ENCODE peak calls at places on chromosomes 12 and 14, in six cellular contexts. A, G, R, S, J and P are unnamed samples.

GRCh38 chr14:74577247-74577947 is 34.6 kb downstream of the LTBP2 start:
- DNase-seq in A (no peak), G (no peak), R (peak; percentile 42), S (no peak), J (peak; percentile 79), P (no peak)

GRCh38 chr12:124392271-124392990 is 97.5 kb downstream of the RFLNA start:
- DNase-seq in A (peak; percentile 85), G (peak; percentile 68), R (no peak), S (peak; percentile 68), J (no peak), P (no peak)

GRCh38 chr12:85996280-85996679 is 122.2 kb downstream of the NTS start:
- DNase-seq in A (no peak), G (no peak), R (no peak), S (no peak), J (peak; percentile 41), P (no peak)

GRCh38 chr14:54188036-54188666 is 208.7 kb upstream of the CDKN3 start:
- DNase-seq in A (no peak), G (no peak), R (no peak), S (no peak), J (no peak), P (no peak)

GRCh38 chr14:69372146-69372545 is 26.0 kb downstream of the ERH start:
- DNase-seq in A (no peak), G (no peak), R (no peak), S (no peak), J (no peak), P (no peak)

GRCh38 chr12:1474567-1475153 is 119.7 kb downstream of the FBXL14 start:
- DNase-seq in A (no peak), G (no peak), R (no peak), S (no peak), J (peak; percentile 86), P (no peak)

GRCh38 chr12:6958609-6959375 is 7.6 kb downstream of the PTPN6 start:
- DNase-seq in A (no peak), G (no peak), R (no peak), S (no peak), J (no peak), P (no peak)

GRCh38 chr14:60732840-60733483 is 1.6 kb upstream of the MNAT1 start:
- DNase-seq in A (no peak), G (no peak), R (no peak), S (no peak), J (no peak), P (no peak)

GRCh38 chr14:38521591-38521990 is 265.7 kb upstream of the CLEC14A start:
- DNase-seq in A (no peak), G (no peak), R (no peak), S (no peak), J (no peak), P (no peak)

GRCh38 chr14:20489093-20489994 is 16.0 kb upstream of the RNASE10 start:
- DNase-seq in A (peak; percentile 45), G (no peak), R (no peak), S (no peak), J (no peak), P (no peak)

GRCh38 chr14:42222924-42223471 is 616.3 kb downstream of the LRFN5 start:
- DNase-seq in A (no peak), G (no peak), R (no peak), S (no peak), J (peak; percentile 49), P (no peak)

GRCh38 chr12:116384629-116385485 is 107.4 kb upstream of the MED13L start:
- DNase-seq in A (peak; percentile 51), G (peak; percentile 53), R (no peak), S (no peak), J (peak; percentile 69), P (no peak)

GRCh38 chr12:94832105-94832504 is 171.4 kb downstream of the NDUFA12 start:
- DNase-seq in A (no peak), G (no peak), R (no peak), S (no peak), J (no peak), P (no peak)

GRCh38 chr12:101680240-101680639 is 17.2 kb upstream of the CHPT1 start:
- DNase-seq in A (no peak), G (no peak), R (no peak), S (no peak), J (no peak), P (no peak)

GRCh38 chr12:67415473-67415872 is 146.3 kb downstream of the CAND1 start:
- DNase-seq in A (no peak), G (peak; percentile 35), R (no peak), S (no peak), J (peak; percentile 64), P (peak; percentile 15)

GRCh38 chr12:62621239-62621638 is 154.6 kb downstream of the MON2 start:
- DNase-seq in A (no peak), G (no peak), R (no peak), S (no peak), J (no peak), P (no peak)

GRCh38 chr12:45547822-45548221 is 181.7 kb upstream of the ARID2 start:
- DNase-seq in A (no peak), G (no peak), R (no peak), S (no peak), J (peak; percentile 43), P (no peak)

GRCh38 chr12:54021432-54022013 is 6.7 kb upstream of the HOXC6 start:
- DNase-seq in A (no peak), G (peak; percentile 79), R (no peak), S (no peak), J (no peak), P (peak; percentile 32)
- TF ChIP-seq CTCF in A (no peak), G (no peak), R (no peak), S (no peak), J (peak; percentile 12), P (no peak)

GRCh38 chr14:34233619-34234018 is 228.4 kb downstream of the SPTSSA start:
- DNase-seq in A (no peak), G (no peak), R (no peak), S (no peak), J (no peak), P (no peak)
- TF ChIP-seq CTCF in A (no peak), G (no peak), R (no peak), S (no peak), J (no peak), P (no peak)

DNA sequence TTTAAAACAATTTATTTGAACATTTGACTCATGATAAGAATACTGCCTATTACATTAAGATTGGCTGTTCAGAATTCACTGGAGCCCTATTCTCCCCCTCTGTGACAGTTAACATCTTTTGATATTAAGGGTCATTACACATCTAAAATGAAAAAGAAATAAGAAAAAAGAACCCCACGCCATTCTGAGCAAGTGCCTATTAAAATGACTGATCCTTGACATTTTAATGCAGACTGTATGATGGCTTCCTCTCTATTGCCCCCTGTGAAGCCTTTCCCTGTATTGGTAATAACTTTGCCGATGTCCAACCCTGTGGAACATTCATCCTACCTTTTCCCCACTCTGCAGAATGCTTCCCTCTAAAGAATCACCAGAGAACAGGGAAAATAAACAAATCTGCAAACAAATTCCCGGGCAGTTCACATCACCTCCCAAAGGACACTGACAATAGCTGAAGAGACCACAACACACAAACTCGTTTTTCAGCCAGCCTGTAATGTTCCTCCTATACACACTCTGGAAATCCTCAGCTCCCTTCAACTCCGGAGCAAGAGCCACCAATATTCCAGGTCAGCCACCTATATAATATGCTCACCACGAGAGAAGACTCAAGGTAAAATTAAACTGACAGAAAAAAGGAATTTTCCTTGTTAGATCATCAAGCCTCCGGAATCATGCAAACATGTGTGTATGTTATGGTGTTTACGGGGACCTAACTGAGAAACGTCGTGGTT is 2.1 kb downstream of the NIN start:
- DNase-seq in A (no peak), G (no peak), R (no peak), S (no peak), J (no peak), P (no peak)
- TF ChIP-seq CTCF in A (no peak), G (no peak), R (no peak), S (no peak), J (no peak), P (no peak)

GRCh38 chr12:65840793-65841670 is 16.7 kb downstream of the HMGA2 start:
- DNase-seq in A (no peak), G (no peak), R (no peak), S (no peak), J (no peak), P (no peak)
- TF ChIP-seq CTCF in A (no peak), G (no peak), R (no peak), S (no peak), J (no peak), P (no peak)

GRCh38 chr14:102226356-102227125 is 78.4 kb downstream of the MOK start:
- DNase-seq in A (no peak), G (no peak), R (no peak), S (no peak), J (no peak), P (no peak)
- TF ChIP-seq CTCF in A (no peak), G (no peak), R (no peak), S (no peak), J (no peak), P (no peak)

DNA sequence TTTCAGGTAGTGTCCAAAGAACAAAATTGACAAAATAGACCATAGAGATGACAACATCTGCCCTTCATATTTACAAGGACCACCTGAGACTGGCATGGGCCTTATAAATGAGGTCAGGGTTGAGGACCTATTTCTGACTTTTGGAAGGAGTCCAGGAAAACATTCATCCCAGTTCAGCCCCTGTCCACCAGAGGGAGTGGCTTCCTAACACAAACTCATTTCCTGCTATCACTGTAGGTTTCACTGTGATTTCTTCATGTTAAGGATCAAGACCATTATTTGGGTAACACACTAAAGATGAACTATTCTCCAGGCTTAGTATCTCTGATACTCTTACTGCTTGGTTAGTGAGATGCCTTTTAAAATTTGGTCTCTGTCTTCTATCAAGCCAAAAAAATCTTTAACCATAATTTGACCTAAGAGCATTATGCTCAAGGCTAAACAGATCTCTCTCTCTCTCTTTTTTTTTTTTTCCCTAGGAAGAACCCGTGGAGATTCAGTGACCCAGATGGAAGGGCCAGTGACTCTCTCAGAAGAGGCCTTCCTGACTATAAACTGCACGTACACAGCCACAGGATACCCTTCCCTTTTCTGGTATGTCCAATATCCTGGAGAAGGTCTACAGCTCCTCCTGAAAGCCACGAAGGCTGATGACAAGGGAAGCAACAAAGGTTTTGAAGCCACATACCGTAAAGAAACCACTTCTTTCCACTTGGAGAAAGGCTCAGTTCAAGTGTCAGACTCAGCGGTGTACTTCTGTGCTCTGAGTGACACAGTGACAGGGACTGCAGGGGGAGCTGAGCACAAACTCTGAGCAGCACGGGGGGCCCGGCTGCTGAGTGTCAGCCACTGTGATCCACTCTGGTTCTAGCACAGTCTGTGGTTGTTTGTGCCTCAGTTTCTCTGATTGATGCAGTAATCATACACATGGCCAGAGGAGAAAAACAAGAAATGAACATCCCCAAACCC is 267.6 kb upstream of the OR4E1 start:
- DNase-seq in A (no peak), G (peak; percentile 36), R (no peak), S (no peak), J (peak; percentile 9), P (peak; percentile 43)
- TF ChIP-seq CTCF in A (peak; percentile 66), G (peak; percentile 57), R (peak; percentile 22), S (peak; percentile 27), J (peak; percentile 42), P (peak; percentile 49)

DNA sequence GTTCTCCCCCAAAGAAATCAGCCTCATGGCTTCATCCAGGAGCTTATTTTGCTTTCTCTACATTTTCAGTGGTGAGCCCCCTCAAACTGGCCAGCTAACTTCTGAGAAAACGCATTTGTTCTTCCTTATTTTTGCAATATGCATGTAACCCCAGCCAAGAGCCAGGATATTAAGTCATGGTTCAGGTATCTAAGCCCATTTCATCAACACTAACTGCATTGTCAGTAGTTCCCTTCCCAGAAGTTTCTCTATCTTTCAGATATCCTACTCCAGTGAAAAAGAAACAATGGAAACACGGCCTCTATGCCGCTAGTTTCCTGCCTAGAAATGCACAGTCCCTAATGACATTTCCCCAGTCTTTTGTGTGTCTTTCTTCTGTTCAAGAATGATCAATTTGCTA is 102.8 kb upstream of the RASSF8 start:
- DNase-seq in A (no peak), G (no peak), R (no peak), S (no peak), J (peak; percentile 91), P (no peak)
- TF ChIP-seq CTCF in A (no peak), G (no peak), R (no peak), S (no peak), J (no peak), P (no peak)